ENCODE peak calls at places on chromosome 13, in ten cellular contexts. I is type B pancreatic cell, J is RWPE1, F is hippocampal formation, S is mucosa of gallbladder, K is fibroblast of lung, G is SHP77, Z is body of pancreas, W is chondrocyte, T is non-pigmented ciliary epithelial cell. R is an unnamed sample.

GRCh38 chr13:32902898-32903297 is 113.3 kb upstream of the KL start:
- DNase-seq in I (no peak), J (no peak), F (peak), S (peak), K (peak), G (no peak), Z (peak), W (no peak), T (no peak), R (no peak)

GRCh38 chr13:24165746-24166145 is 5.2 kb downstream of the SPATA13 start:
- DNase-seq in I (no peak), J (no peak), F (no peak), S (no peak), K (peak), G (no peak), Z (no peak), W (no peak), T (no peak), R (no peak)

GRCh38 chr13:48979892-48980291 is 4.2 kb downstream of the FNDC3A start:
- DNase-seq in I (no peak), J (no peak), F (no peak), S (no peak), K (no peak), G (no peak), Z (no peak), W (no peak), T (no peak), R (no peak)

GRCh38 chr13:88824218-88824617 is 1153.0 kb downstream of the SLITRK5 start:
- DNase-seq in I (no peak), J (no peak), F (no peak), S (no peak), K (no peak), G (no peak), Z (no peak), W (no peak), T (no peak), R (no peak)

GRCh38 chr13:109385161-109385560 is 401.2 kb downstream of the IRS2 start:
- DNase-seq in I (no peak), J (no peak), F (no peak), S (no peak), K (peak), G (no peak), Z (no peak), W (no peak), T (no peak), R (no peak)

GRCh38 chr13:94710881-94711560 is 1.3 kb downstream of the SOX21 start:
- DNase-seq in I (peak), J (peak), F (no peak), S (no peak), K (no peak), G (peak), Z (no peak), W (peak), T (no peak), R (no peak)

GRCh38 chr13:44622259-44622658 is 46.1 kb upstream of the TSC22D1 start:
- DNase-seq in I (no peak), J (no peak), F (no peak), S (no peak), K (no peak), G (no peak), Z (no peak), W (no peak), T (no peak), R (no peak)

GRCh38 chr13:114130708-114131580 is 1.5 kb downstream of the RASA3 start:
- DNase-seq in I (no peak), J (peak), F (peak), S (peak), K (peak), G (no peak), Z (peak), W (peak), T (no peak), R (no peak)

GRCh38 chr13:34254366-34254765 is 436.4 kb downstream of the RFC3 start:
- DNase-seq in I (no peak), J (no peak), F (no peak), S (no peak), K (no peak), G (no peak), Z (no peak), W (no peak), T (no peak), R (no peak)

GRCh38 chr13:104057851-104058250 is 991.6 kb upstream of the SLC10A2 start:
- DNase-seq in I (no peak), J (no peak), F (no peak), S (no peak), K (peak), G (no peak), Z (no peak), W (no peak), T (no peak), R (no peak)

GRCh38 chr13:53159439-53159838 is 130.8 kb downstream of the OLFM4 start:
- DNase-seq in I (no peak), J (no peak), F (no peak), S (no peak), K (no peak), G (no peak), Z (no peak), W (no peak), T (no peak), R (no peak)

GRCh38 chr13:40406405-40407138 is 259.9 kb downstream of the FOXO1 start:
- DNase-seq in I (no peak), J (peak), F (no peak), S (no peak), K (peak), G (no peak), Z (no peak), W (no peak), T (peak), R (no peak)

GRCh38 chr13:52599037-52599852 is 43.0 kb upstream of the HNRNPA1L2 start:
- DNase-seq in I (no peak), J (peak), F (no peak), S (no peak), K (peak), G (peak), Z (no peak), W (no peak), T (peak), R (no peak)

GRCh38 chr13:96632536-96633320 is 361.5 kb downstream of the OXGR1 start:
- DNase-seq in I (no peak), J (no peak), F (no peak), S (no peak), K (no peak), G (no peak), Z (no peak), W (no peak), T (no peak), R (no peak)

GRCh38 chr13:65638572-65639168 is 1591.5 kb downstream of the PCDH9 start:
- DNase-seq in I (no peak), J (peak), F (peak), S (no peak), K (peak), G (no peak), Z (no peak), W (no peak), T (no peak), R (no peak)

GRCh38 chr13:92463134-92463533 is 763.5 kb upstream of the GPC6 start:
- DNase-seq in I (no peak), J (no peak), F (no peak), S (no peak), K (no peak), G (peak), Z (peak), W (no peak), T (no peak), R (no peak)

GRCh38 chr13:52125547-52125946 is 3.3 kb downstream of the NEK5 start:
- DNase-seq in I (no peak), J (no peak), F (no peak), S (no peak), K (no peak), G (no peak), Z (no peak), W (no peak), T (no peak), R (no peak)

GRCh38 chr13:108595416-108596257 is 33.8 kb upstream of the MYO16 start:
- DNase-seq in I (no peak), J (no peak), F (peak), S (no peak), K (no peak), G (no peak), Z (no peak), W (no peak), T (no peak), R (no peak)

R was measured in retinal pigment epithelial cell.